ENCODE peak calls at places on chromosomes 7 and 10, in nine cellular contexts. S, M, O, X, P, B, A, J and L are unnamed samples.

GRCh38 chr10:23702977-23703414 is 264.1 kb downstream of the OTUD1 start:
- DNase-seq in B (no peak), M (peak), P (peak), S (no peak), J (peak), X (no peak), O (no peak), A (peak), L (peak)

GRCh38 chr10:74047871-74048270 is 50.0 kb downstream of the VCL start:
- DNase-seq in O (no peak), P (no peak), X (no peak), J (no peak), A (no peak), M (no peak), B (no peak), S (no peak), L (no peak)

GRCh38 chr10:95558593-95559320 is 2.4 kb downstream of the SORBS1 start:
- DNase-seq in S (no peak), J (no peak), A (no peak), B (no peak), O (no peak), X (no peak), M (no peak), P (no peak), L (no peak)

GRCh38 chr10:131747251-131747650 is 153.6 kb upstream of the PPP2R2D start:
- DNase-seq in B (no peak), S (no peak), O (no peak), A (no peak), P (no peak), M (no peak), X (no peak), J (no peak), L (no peak)

GRCh38 chr10:110498982-110499795 is 1.5 kb downstream of the DUSP5 start:
- DNase-seq in X (no peak), O (peak), M (no peak), S (no peak), A (peak), B (no peak), P (peak), J (peak), L (peak)

GRCh38 chr7:134834689-134835462 is 55.4 kb downstream of the CALD1 start:
- DNase-seq in M (no peak), J (no peak), A (peak), P (no peak), X (no peak), B (no peak), O (no peak), S (no peak), L (no peak)

GRCh38 chr10:54402576-54402975 is 398.5 kb downstream of the PCDH15 start:
- DNase-seq in O (no peak), B (no peak), X (no peak), J (peak), A (no peak), M (peak), S (no peak), P (no peak), L (no peak)

GRCh38 chr7:44914992-44915607 is 29.8 kb upstream of the PURB start:
- DNase-seq in O (no peak), S (no peak), P (peak), M (no peak), B (no peak), X (peak), J (peak), A (no peak), L (no peak)

GRCh38 chr10:24944512-24945255 is 7.7 kb downstream of the PRTFDC1 start:
- DNase-seq in J (peak), P (no peak), M (no peak), A (peak), O (no peak), X (no peak), B (peak), S (no peak), L (peak)

GRCh38 chr10:110212119-110213006 is 5.0 kb downstream of the MXI1 start:
- DNase-seq in O (peak), J (peak), M (no peak), A (no peak), B (no peak), S (no peak), X (no peak), P (no peak), L (peak)

GRCh38 chr7:77811895-77812685 is 13.5 kb downstream of the PHTF2 start:
- DNase-seq in P (no peak), S (no peak), M (no peak), B (peak), X (no peak), A (no peak), O (no peak), J (no peak), L (no peak)

GRCh38 chr10:29329420-29329819 is 40.5 kb downstream of the LYZL1 start:
- DNase-seq in M (peak), P (no peak), S (no peak), A (no peak), B (no peak), X (no peak), O (no peak), J (no peak), L (no peak)